ENCODE peak calls at places on chromosomes 6 and 20, in five cellular contexts. H is uterus; O is mucosa of descending colon; B is CD4-positive, alpha-beta T cell; I is keratinocyte. Z is an unnamed sample. For H3K9me3, the result is how much of the 10 kb centered on the place peaks cover.

GRCh38 chr20:1324598-1325172 is 4.3 kb downstream of the SDCBP2 start:
- DNase-seq in H (peak), O (no peak), B (no peak), I (no peak), Z (no peak)

GRCh38 chr6:83960704-83961103 is 72.9 kb upstream of the MRAP2 start:
- DNase-seq in H (no peak), O (no peak), B (no peak), I (no peak), Z (no peak)

GRCh38 chr20:64057628-64058498 is 5.1 kb upstream of the TCEA2 start:
- DNase-seq in H (peak), O (peak), B (peak), I (no peak), Z (peak)

GRCh38 chr20:37245181-37245580 is 16.4 kb downstream of the GHRH start:
- DNase-seq in H (no peak), O (no peak), B (no peak), I (no peak), Z (no peak)

GRCh38 chr20:51661609-51662178 is 106.5 kb downstream of the ATP9A start:
- DNase-seq in H (no peak), O (no peak), B (no peak), I (no peak), Z (no peak)

GRCh38 chr6:167492096-167492449 is 167.2 kb downstream of the TTLL2 start:
- DNase-seq in H (no peak), O (no peak), B (no peak), I (no peak), Z (peak)

GRCh38 chr20:12166053-12166717 is 248.5 kb downstream of the BTBD3 start:
- DNase-seq in H (peak), O (no peak), B (no peak), I (no peak), Z (no peak)

GRCh38 chr6:89045585-89045984 is 35.0 kb upstream of the PNRC1 start:
- DNase-seq in H (no peak), O (no peak), B (no peak), I (no peak), Z (no peak)

GRCh38 chr20:23317081-23317480 is 33.5 kb upstream of the NXT1 start:
- DNase-seq in H (no peak), O (no peak), B (no peak), I (no peak), Z (no peak)

GRCh38 chr20:4256886-4257285 is 241.5 kb upstream of the RNF24 start:
- DNase-seq in H (no peak), O (no peak), B (no peak), I (no peak), Z (no peak)

GRCh38 chr6:2203264-2203663 is 42.1 kb downstream of the GMDS start:
- DNase-seq in H (no peak), O (no peak), B (no peak), I (no peak), Z (no peak)

GRCh38 chr6:64988148-64988547 is 718.9 kb downstream of the EYS start:
- DNase-seq in H (no peak), O (no peak), B (no peak), I (no peak), Z (no peak)

GRCh38 chr6:64983108-64983507 is 723.9 kb downstream of the EYS start:
- DNase-seq in H (no peak), O (no peak), B (no peak), I (no peak), Z (no peak)

GRCh38 chr6:64984947-64985346 is 722.1 kb downstream of the EYS start:
- DNase-seq in H (no peak), O (no peak), B (no peak), I (no peak), Z (no peak)

GRCh38 chr6:64990652-64991304 is 716.2 kb downstream of the EYS start:
- DNase-seq in H (no peak), O (no peak), B (no peak), I (no peak), Z (no peak)

GRCh38 chr6:64985726-64986125 is 721.3 kb downstream of the EYS start:
- DNase-seq in H (no peak), O (no peak), B (no peak), I (no peak), Z (no peak)
- TF ChIP-seq CTCF in H (no peak), O (no peak), B (no peak), I (no peak), Z (no peak)

GRCh38 chr20:30963591-30963990 is 293.9 kb upstream of the DEFB115 start:
- DNase-seq in H (no peak), O (no peak), B (no peak), I (no peak), Z (no peak)
- H3K9me3 ChIP-seq in H (under half), O (under half), B (under half), I (under half), Z (under half)

GRCh38 chr6:157323924-157324276 is 581 bp upstream of the TMEM242 start:
- DNase-seq in H (peak), O (peak), B (peak), I (no peak), Z (peak)

GRCh38 chr6:157322792-157323113 is 566 bp downstream of the TMEM242 start:
- DNase-seq in H (no peak), O (no peak), B (no peak), I (no peak), Z (no peak)

GRCh38 chr6:157325069-157325805 is 1.9 kb upstream of the TMEM242 start:
- DNase-seq in H (no peak), O (no peak), B (no peak), I (no peak), Z (no peak)

GRCh38 chr6:157326979-157327378 is 3.7 kb upstream of the TMEM242 start:
- DNase-seq in H (no peak), O (no peak), B (no peak), I (no peak), Z (no peak)

GRCh38 chr6:157323114-157323923 is at the start of gene TMEM242:
- DNase-seq in H (peak), O (peak), B (peak), I (no peak), Z (peak)
- TF ChIP-seq CTCF in H (peak), O (peak), B (peak), I (peak), Z (peak)

GRCh38 chr20:29299811-29300578 is 1957.5 kb upstream of the DEFB115 start:
- DNase-seq in H (no peak), O (no peak), B (no peak), I (no peak), Z (no peak)

GRCh38 chr20:29297411-29298270 is 1959.8 kb upstream of the DEFB115 start:
- DNase-seq in H (no peak), O (no peak), B (no peak), I (no peak), Z (no peak)

GRCh38 chr20:29300579-29301551 is 1956.6 kb upstream of the DEFB115 start:
- DNase-seq in H (no peak), O (no peak), B (no peak), I (no peak), Z (no peak)

GRCh38 chr20:29298271-29298590 is 1959.2 kb upstream of the DEFB115 start:
- DNase-seq in H (no peak), O (no peak), B (no peak), I (no peak), Z (no peak)

DNA sequence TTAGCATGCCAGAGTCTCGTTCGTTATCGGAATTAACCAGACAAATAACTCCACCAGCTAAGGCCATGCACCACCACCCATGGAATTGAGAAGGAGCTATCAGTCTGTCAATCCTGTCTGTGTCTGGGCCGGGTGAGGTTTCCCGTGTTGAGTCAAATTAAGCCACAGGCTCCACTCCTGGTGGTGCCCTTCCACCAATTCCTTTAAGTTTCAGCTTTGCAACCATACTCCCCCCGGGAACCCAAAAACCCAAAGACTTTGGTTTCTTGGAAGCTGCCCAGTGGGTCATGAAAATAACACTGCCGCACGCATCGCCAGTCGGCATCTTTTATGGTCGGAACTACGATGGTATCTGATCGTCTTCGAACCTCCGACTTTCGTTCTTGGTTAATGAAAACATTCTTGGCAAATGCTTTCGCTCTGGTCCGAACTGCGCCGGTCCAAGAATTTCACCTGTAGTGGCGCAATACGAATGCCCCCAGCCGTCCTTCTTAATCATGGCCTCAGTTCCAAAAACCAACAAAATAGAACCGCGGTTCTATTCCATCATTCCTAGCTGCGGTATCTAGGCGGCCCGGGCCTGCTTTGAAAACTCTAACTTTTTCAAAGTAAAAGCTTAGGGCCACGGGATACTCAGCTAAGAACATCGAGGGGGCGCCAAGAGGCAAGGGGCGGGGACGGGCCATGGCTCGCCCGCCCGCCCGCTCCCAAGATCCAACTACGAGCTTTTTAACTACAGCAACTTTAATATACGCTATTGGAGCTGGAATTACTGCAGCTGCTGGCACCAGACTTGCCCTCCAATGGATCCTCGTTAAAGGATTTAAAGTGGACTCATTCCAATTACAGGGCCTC is 1958.5 kb upstream of the DEFB115 start:
- DNase-seq in H (no peak), O (no peak), B (no peak), I (no peak), Z (no peak)
- H3K9me3 ChIP-seq in H (under half), O (half or more), B (under half), I (under half), Z (under half)

DNA sequence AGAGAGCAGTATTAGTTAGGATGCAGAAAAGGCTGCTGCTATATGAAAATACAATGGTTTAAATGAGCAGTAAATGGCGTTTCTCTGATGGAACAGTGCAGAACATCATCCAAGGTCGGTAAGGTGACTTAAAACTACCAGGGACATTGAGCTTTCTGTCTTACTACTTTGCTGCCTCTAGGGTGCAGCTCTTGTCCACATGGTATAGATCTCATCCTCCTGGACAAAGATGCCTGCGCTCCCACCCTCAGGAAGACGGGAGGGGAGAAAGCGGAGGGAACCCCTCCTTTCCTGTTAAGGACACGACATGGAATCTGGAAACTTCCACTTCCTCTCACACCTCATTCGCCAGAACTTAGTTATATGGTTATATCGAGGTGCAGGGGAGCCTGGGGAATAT is 224.4 kb upstream of the TSHZ2 start:
- DNase-seq in H (peak), O (no peak), B (no peak), I (no peak), Z (no peak)
- TF ChIP-seq CTCF in H (no peak), O (no peak), B (no peak), I (peak), Z (no peak)